ENCODE peak calls at places on chromosomes 7 and 10, in four cellular contexts. One of them, this sample, is unnamed.

GRCh38 chr7:38318803-38319416 is 45.5 kb upstream of the TARP start:
- DNase-seq in heart right ventricle: no peak
- DNase-seq in colonic mucosa: no peak
- DNase-seq in GM06990: no peak
- DNase-seq in this sample: no peak

GRCh38 chr7:137668404-137668803 is 178.4 kb downstream of the DGKI start:
- DNase-seq in heart right ventricle: no peak
- DNase-seq in colonic mucosa: no peak
- DNase-seq in GM06990: no peak
- DNase-seq in this sample: no peak

GRCh38 chr10:86803156-86803555 is 46.7 kb downstream of the BMPR1A start:
- DNase-seq in heart right ventricle: no peak
- DNase-seq in colonic mucosa: no peak
- DNase-seq in GM06990: no peak
- DNase-seq in this sample: no peak

GRCh38 chr10:96719205-96719604 is 1.1 kb downstream of the PIK3AP1 start:
- DNase-seq in heart right ventricle: no peak
- DNase-seq in colonic mucosa: no peak
- DNase-seq in GM06990: no peak
- DNase-seq in this sample: no peak

GRCh38 chr7:6478186-6478585 is 30.4 kb upstream of the DAGLB start:
- DNase-seq in heart right ventricle: no peak
- DNase-seq in colonic mucosa: no peak
- DNase-seq in GM06990: no peak
- DNase-seq in this sample: no peak

GRCh38 chr7:36303202-36304098 is 86.2 kb upstream of the ANLN start:
- DNase-seq in heart right ventricle: peak; percentile 84
- DNase-seq in colonic mucosa: peak; percentile 52
- DNase-seq in GM06990: no peak
- DNase-seq in this sample: peak; percentile 91

GRCh38 chr7:1123721-1124120 is 35.8 kb downstream of the GPER1 start:
- DNase-seq in heart right ventricle: peak; percentile 85
- DNase-seq in colonic mucosa: peak; percentile 49
- DNase-seq in GM06990: no peak
- DNase-seq in this sample: peak; percentile 59

GRCh38 chr7:378551-379455 is 88.8 kb downstream of the FOXL3 start:
- DNase-seq in heart right ventricle: no peak
- DNase-seq in colonic mucosa: peak; percentile 39
- DNase-seq in GM06990: no peak
- DNase-seq in this sample: no peak

GRCh38 chr10:115936926-115937755 is 335.9 kb downstream of the GFRA1 start:
- DNase-seq in heart right ventricle: no peak
- DNase-seq in colonic mucosa: no peak
- DNase-seq in GM06990: no peak
- DNase-seq in this sample: no peak

GRCh38 chr7:99559276-99559915 is 954 bp downstream of the ZNF655 start:
- DNase-seq in heart right ventricle: no peak
- DNase-seq in colonic mucosa: no peak
- DNase-seq in GM06990: no peak
- DNase-seq in this sample: no peak

GRCh38 chr7:98913026-98913425 is 34.7 kb downstream of the TRRAP start:
- DNase-seq in heart right ventricle: no peak
- DNase-seq in colonic mucosa: no peak
- DNase-seq in GM06990: no peak
- DNase-seq in this sample: no peak

GRCh38 chr10:110547139-110547761 is 20.2 kb upstream of the SMC3 start:
- DNase-seq in heart right ventricle: no peak
- DNase-seq in colonic mucosa: no peak
- DNase-seq in GM06990: no peak
- DNase-seq in this sample: no peak

GRCh38 chr10:8350250-8350967 is 295.9 kb downstream of the GATA3 start:
- DNase-seq in heart right ventricle: no peak
- DNase-seq in colonic mucosa: no peak
- DNase-seq in GM06990: no peak
- DNase-seq in this sample: no peak

GRCh38 chr10:73759512-73760115 is 15.4 kb downstream of the SEC24C start:
- DNase-seq in heart right ventricle: no peak
- DNase-seq in colonic mucosa: no peak
- DNase-seq in GM06990: no peak
- DNase-seq in this sample: no peak

GRCh38 chr10:46175831-46176230 is 111.0 kb upstream of the ANTXRL start:
- DNase-seq in heart right ventricle: no peak
- DNase-seq in colonic mucosa: no peak
- DNase-seq in GM06990: no peak
- DNase-seq in this sample: no peak

GRCh38 chr7:106217089-106217542 is 67.7 kb downstream of the NAMPT start:
- DNase-seq in heart right ventricle: peak; percentile 57
- DNase-seq in colonic mucosa: peak; percentile 87
- DNase-seq in GM06990: no peak
- DNase-seq in this sample: peak; percentile 73

GRCh38 chr7:95921543-95921942 is 149.2 kb downstream of the DYNC1I1 start:
- DNase-seq in heart right ventricle: no peak
- DNase-seq in colonic mucosa: no peak
- DNase-seq in GM06990: no peak
- DNase-seq in this sample: no peak

GRCh38 chr7:157687158-157687557 is 350.4 kb downstream of the DNAJB6 start:
- DNase-seq in heart right ventricle: no peak
- DNase-seq in colonic mucosa: no peak
- DNase-seq in GM06990: no peak
- DNase-seq in this sample: no peak

GRCh38 chr7:157687845-157688244 is 351.0 kb downstream of the DNAJB6 start:
- DNase-seq in heart right ventricle: no peak
- DNase-seq in colonic mucosa: no peak
- DNase-seq in GM06990: no peak
- DNase-seq in this sample: no peak

GRCh38 chr7:157689269-157690057 is 352.7 kb downstream of the DNAJB6 start:
- DNase-seq in heart right ventricle: no peak
- DNase-seq in colonic mucosa: no peak
- DNase-seq in GM06990: no peak
- DNase-seq in this sample: no peak

GRCh38 chr7:157690058-157690832 is 353.4 kb downstream of the DNAJB6 start:
- DNase-seq in heart right ventricle: no peak
- DNase-seq in colonic mucosa: no peak
- DNase-seq in GM06990: no peak
- DNase-seq in this sample: no peak

DNA sequence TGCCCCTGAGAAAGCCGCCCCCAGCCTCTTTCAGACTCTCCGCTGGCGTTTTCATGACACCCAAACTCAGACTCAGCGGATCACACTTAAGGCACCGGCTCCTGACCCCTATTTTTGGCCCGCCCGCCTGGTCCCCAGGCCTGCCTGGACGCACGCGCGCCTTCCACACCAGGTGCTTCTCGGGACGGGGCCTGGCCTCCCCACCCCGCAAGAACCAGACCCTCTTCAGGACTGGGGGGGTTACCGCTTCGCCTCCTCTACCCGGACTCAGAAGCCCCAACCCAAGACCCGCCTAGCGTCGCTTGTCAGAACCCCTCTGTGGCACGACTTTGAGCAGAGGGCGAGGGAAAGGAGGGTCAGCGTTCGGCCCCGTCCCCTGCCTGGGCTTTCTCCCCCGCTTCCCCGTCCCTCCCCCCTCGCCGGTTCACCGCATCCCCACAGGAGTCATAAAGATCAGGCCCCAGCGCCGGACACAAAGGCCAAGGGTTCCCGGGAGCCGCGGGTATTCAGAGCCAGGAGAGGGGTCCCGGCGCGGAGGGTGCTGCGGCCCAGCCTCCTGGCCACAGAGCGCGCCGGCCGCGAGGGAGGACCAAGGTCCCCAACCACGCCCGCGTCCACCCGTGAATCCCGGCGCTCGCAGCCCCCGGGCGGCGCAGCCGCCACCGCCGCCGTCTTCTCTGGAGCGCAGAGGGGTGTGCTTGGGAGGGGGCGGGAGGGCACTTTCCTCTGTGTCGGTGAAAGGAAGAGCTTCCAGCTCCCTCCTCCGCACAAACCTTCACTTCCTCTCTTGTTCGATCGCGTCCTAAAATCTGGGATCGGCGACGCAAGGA is 351.9 kb downstream of the DNAJB6 start:
- DNase-seq in heart right ventricle: no peak
- DNase-seq in colonic mucosa: no peak
- DNase-seq in GM06990: no peak
- DNase-seq in this sample: no peak
- H3K27me3 ChIP-seq in heart right ventricle: peaks cover 34% of the 10 kb centered on the region
- H3K27me3 ChIP-seq in colonic mucosa: peaks cover 94% of the 10 kb centered on the region
- H3K27me3 ChIP-seq in GM06990: no peaks in the 10 kb centered on the region
- H3K27me3 ChIP-seq in this sample: peaks cover 81% of the 10 kb centered on the region

GRCh38 chr7:151161757-151162156 is 5.7 kb downstream of the GBX1 start:
- DNase-seq in heart right ventricle: no peak
- DNase-seq in colonic mucosa: no peak
- DNase-seq in GM06990: no peak
- DNase-seq in this sample: no peak
- H3K27me3 ChIP-seq in heart right ventricle: no peaks in the 10 kb centered on the region
- H3K27me3 ChIP-seq in colonic mucosa: peaks cover 23% of the 10 kb centered on the region
- H3K27me3 ChIP-seq in GM06990: no peaks in the 10 kb centered on the region
- H3K27me3 ChIP-seq in this sample: no peaks in the 10 kb centered on the region

DNA sequence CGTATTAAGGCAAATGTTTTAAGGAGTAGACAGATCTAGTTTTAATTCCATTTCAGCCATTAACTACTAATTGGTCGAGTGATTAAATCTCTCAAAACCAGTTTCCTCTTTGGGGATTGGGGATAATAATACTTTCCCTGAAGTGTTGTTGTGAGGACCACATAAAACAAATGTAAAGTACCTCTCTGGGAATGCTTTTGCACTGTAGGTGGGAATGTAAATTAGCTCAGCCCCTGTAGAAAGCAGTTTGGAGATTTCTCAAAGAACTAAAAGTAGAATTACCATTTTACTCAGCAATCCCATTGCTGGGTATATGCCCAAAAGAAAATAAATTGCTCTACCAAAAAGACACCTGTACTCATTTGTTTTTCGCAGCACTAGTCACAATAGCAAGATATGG is 36.1 kb upstream of the PPP1R3C start:
- DNase-seq in heart right ventricle: no peak
- DNase-seq in colonic mucosa: no peak
- DNase-seq in GM06990: no peak
- DNase-seq in this sample: no peak
- H3K27me3 ChIP-seq in heart right ventricle: no peaks in the 10 kb centered on the region
- H3K27me3 ChIP-seq in colonic mucosa: no peaks in the 10 kb centered on the region
- H3K27me3 ChIP-seq in GM06990: no peaks in the 10 kb centered on the region
- H3K27me3 ChIP-seq in this sample: no peaks in the 10 kb centered on the region

GRCh38 chr10:48701941-48702340 is 17.3 kb downstream of the WDFY4 start:
- DNase-seq in heart right ventricle: no peak
- DNase-seq in colonic mucosa: no peak
- DNase-seq in GM06990: no peak
- DNase-seq in this sample: no peak
- H3K27me3 ChIP-seq in heart right ventricle: no peaks in the 10 kb centered on the region
- H3K27me3 ChIP-seq in colonic mucosa: no peaks in the 10 kb centered on the region
- H3K27me3 ChIP-seq in GM06990: no peaks in the 10 kb centered on the region
- H3K27me3 ChIP-seq in this sample: no peaks in the 10 kb centered on the region

DNA sequence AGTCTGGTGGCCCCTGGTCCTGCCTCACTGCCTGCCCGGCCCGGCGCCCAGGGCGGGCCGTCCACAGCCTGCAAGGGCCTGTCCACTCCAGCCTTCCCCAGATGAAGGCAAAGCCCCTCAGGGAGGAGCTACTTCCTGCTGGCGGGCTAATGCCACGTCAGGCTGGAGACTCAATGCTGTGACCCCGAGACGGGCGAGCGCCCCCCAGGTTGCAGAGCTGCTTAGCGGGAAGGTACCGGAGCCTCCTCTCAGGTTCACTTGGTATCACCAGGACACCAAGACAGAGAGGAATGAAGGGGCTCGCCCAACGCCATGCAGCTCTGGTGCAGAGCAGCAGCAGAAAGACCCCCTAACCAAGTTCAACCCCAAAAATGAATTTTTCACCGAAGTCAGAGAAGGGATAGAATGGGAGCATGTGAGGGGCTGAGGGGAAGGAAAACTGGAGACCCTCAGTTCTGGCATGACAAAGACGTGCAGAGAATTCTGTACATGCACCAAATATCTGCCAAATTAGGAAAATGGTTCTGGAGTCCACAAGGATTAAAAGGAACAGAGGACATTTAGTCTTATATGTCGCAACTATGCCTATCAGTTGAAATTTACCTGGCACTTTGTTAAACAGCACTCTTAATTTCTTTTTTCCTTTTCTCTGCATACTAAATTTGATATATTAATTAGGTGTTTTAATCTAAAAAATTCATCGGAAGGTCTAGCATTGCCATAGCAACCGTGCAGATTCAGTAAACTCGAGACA is 2.8 kb downstream of the STK32C start:
- DNase-seq in heart right ventricle: no peak
- DNase-seq in colonic mucosa: no peak
- DNase-seq in GM06990: no peak
- DNase-seq in this sample: no peak
- H3K27me3 ChIP-seq in heart right ventricle: no peaks in the 10 kb centered on the region
- H3K27me3 ChIP-seq in colonic mucosa: no peaks in the 10 kb centered on the region
- H3K27me3 ChIP-seq in GM06990: peaks cover 1% of the 10 kb centered on the region
- H3K27me3 ChIP-seq in this sample: peaks cover 12% of the 10 kb centered on the region

DNA sequence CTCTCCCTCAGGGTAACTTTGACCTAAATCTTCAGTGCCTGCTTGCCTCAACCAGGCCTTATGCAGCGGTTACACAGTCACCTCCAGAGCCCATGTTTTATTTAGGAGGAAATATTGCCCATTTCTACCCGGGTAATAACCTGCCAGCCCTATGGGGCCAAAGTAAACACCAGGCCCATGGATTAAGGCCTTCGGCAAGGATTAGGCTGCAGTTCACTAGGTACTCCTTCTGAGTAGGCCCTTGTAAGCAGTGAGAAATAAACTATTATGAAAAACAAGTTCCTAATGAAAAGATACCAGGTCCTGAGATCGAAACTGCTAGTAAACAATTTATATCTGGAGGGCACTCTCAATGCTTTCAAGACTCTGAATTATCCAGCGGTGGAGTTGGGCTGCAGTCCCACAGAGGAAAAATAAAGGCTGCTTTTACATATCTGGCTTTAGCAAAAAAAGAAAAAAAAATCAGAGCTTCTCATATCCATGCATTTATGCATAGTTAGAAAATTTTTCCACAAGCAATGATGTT is 3.7 kb upstream of the HOXA10 start:
- DNase-seq in heart right ventricle: no peak
- DNase-seq in colonic mucosa: no peak
- DNase-seq in GM06990: no peak
- DNase-seq in this sample: no peak
- H3K27me3 ChIP-seq in heart right ventricle: peaks cover 72% of the 10 kb centered on the region
- H3K27me3 ChIP-seq in colonic mucosa: peaks cover 10% of the 10 kb centered on the region
- H3K27me3 ChIP-seq in GM06990: peaks cover 6% of the 10 kb centered on the region
- H3K27me3 ChIP-seq in this sample: peaks cover under 1% of the 10 kb centered on the region

DNA sequence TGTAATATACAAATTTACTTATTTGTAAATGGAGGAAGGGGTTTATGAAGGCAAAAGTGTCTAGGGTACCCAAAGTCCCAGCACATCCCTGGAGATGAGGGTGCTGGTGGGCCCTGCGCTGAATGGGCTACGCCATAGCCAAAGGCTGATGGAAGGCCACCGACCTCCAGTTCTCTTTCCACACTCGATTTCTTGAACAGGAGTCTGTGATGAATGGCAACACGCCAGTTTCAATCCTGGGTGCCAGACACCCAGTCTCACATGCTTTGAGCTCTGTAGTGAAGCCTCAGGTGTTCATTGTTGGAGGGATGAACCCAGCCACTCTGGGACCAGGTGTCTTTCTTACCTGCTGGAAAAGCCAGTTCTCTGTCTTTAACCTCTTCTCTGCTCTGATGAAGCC is 752 bp downstream of the LRMDA start:
- DNase-seq in heart right ventricle: no peak
- DNase-seq in colonic mucosa: no peak
- DNase-seq in GM06990: no peak
- DNase-seq in this sample: no peak
- H3K27me3 ChIP-seq in heart right ventricle: no peaks in the 10 kb centered on the region
- H3K27me3 ChIP-seq in colonic mucosa: no peaks in the 10 kb centered on the region
- H3K27me3 ChIP-seq in GM06990: peaks cover 1% of the 10 kb centered on the region
- H3K27me3 ChIP-seq in this sample: no peaks in the 10 kb centered on the region

This sample was measured in gastrocnemius medialis.